ENCODE peak calls at places on chromosome 2, in four cellular contexts. One of them, this sample, is unnamed.

GRCh38 chr2:73050011-73050617 is 21.4 kb downstream of the SFXN5 start:
- DNase-seq in stomach: no peak
- DNase-seq in right atrium auricular region: no peak
- DNase-seq in WTC11: peak; percentile 66
- DNase-seq in this sample: no peak

GRCh38 chr2:128374001-128374710 is 55.5 kb upstream of the HS6ST1 start:
- DNase-seq in right atrium auricular region: no peak
- DNase-seq in stomach: peak; percentile 25
- DNase-seq in WTC11: peak; percentile 2
- DNase-seq in this sample: peak; percentile 58

GRCh38 chr2:217981084-217981730 is 21.6 kb downstream of the TNS1 start:
- DNase-seq in stomach: no peak
- DNase-seq in WTC11: no peak
- DNase-seq in right atrium auricular region: no peak
- DNase-seq in this sample: no peak

GRCh38 chr2:15756882-15757819 is 165.5 kb downstream of the DDX1 start:
- DNase-seq in stomach: no peak
- DNase-seq in WTC11: no peak
- DNase-seq in right atrium auricular region: no peak
- DNase-seq in this sample: peak; percentile 53

GRCh38 chr2:217289909-217290283 is 430.0 kb upstream of the TNP1 start:
- DNase-seq in right atrium auricular region: no peak
- DNase-seq in stomach: no peak
- DNase-seq in WTC11: no peak
- DNase-seq in this sample: no peak

GRCh38 chr2:187875271-187875670 is 321.0 kb upstream of the TFPI start:
- DNase-seq in WTC11: no peak
- DNase-seq in right atrium auricular region: no peak
- DNase-seq in stomach: no peak
- DNase-seq in this sample: no peak

GRCh38 chr2:179558010-179558911 is 293.6 kb upstream of the SESTD1 start:
- DNase-seq in WTC11: no peak
- DNase-seq in right atrium auricular region: no peak
- DNase-seq in stomach: no peak
- DNase-seq in this sample: no peak

GRCh38 chr2:121149384-121149783 is 135.6 kb downstream of the TFCP2L1 start:
- DNase-seq in right atrium auricular region: no peak
- DNase-seq in WTC11: no peak
- DNase-seq in stomach: no peak
- DNase-seq in this sample: no peak

GRCh38 chr2:309148-309969 is 21.5 kb upstream of the ALKAL2 start:
- DNase-seq in right atrium auricular region: no peak
- DNase-seq in stomach: no peak
- DNase-seq in WTC11: peak; percentile 53
- DNase-seq in this sample: no peak

GRCh38 chr2:26298638-26299393 is 47.1 kb upstream of the SELENOI start:
- DNase-seq in right atrium auricular region: peak; percentile 69
- DNase-seq in stomach: peak; percentile 69
- DNase-seq in WTC11: no peak
- DNase-seq in this sample: no peak

GRCh38 chr2:148720501-148720998 is 76.0 kb downstream of the EPC2 start:
- DNase-seq in right atrium auricular region: no peak
- DNase-seq in WTC11: no peak
- DNase-seq in stomach: peak; percentile 51
- DNase-seq in this sample: no peak

GRCh38 chr2:12931211-12931844 is 214.6 kb downstream of the TRIB2 start:
- DNase-seq in right atrium auricular region: no peak
- DNase-seq in WTC11: no peak
- DNase-seq in stomach: no peak
- DNase-seq in this sample: no peak

GRCh38 chr2:230879891-230880290 is 15.1 kb downstream of the ITM2C start:
- DNase-seq in right atrium auricular region: no peak
- DNase-seq in WTC11: no peak
- DNase-seq in stomach: no peak
- DNase-seq in this sample: no peak

GRCh38 chr2:226794077-226794670 is 5.4 kb downstream of the IRS1 start:
- DNase-seq in WTC11: no peak
- DNase-seq in stomach: no peak
- DNase-seq in right atrium auricular region: no peak
- DNase-seq in this sample: no peak

GRCh38 chr2:85266424-85267041 is 61.3 kb downstream of the TGOLN2 start:
- DNase-seq in WTC11: peak; percentile 85
- DNase-seq in right atrium auricular region: no peak
- DNase-seq in stomach: peak; percentile 86
- DNase-seq in this sample: no peak

GRCh38 chr2:233414777-233415570 is 60.7 kb downstream of the DGKD start:
- DNase-seq in WTC11: no peak
- DNase-seq in right atrium auricular region: no peak
- DNase-seq in stomach: peak; percentile 65
- DNase-seq in this sample: peak; percentile 53

GRCh38 chr2:67251741-67252140 is 145.4 kb upstream of the ETAA1 start:
- DNase-seq in WTC11: no peak
- DNase-seq in stomach: no peak
- DNase-seq in right atrium auricular region: no peak
- DNase-seq in this sample: no peak

GRCh38 chr2:195710407-195710806 is 53.4 kb downstream of the SLC39A10 start:
- DNase-seq in WTC11: no peak
- DNase-seq in right atrium auricular region: no peak
- DNase-seq in stomach: no peak
- DNase-seq in this sample: no peak

DNA sequence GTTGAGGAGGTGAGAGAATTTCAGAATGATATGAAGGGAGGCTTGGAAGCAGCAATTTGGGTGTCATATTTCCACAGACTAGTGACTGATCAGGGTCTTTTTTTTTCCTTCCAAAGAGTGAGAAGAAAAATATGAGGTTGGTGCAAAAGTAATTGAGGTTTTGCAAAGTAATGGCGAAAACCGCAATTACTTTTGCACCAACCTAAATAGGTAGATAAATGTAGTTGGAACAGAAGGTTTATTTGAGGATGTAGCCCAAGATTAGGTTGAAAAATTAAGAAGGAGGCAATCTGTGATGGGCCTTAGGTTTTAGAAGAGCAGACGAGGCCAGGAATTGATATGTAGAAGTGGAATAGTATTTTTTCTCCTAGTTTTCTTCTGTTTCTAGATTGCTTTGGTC is 7.8 kb upstream of the LTBP1 start:
- DNase-seq in WTC11: no peak
- DNase-seq in right atrium auricular region: no peak
- DNase-seq in stomach: no peak
- DNase-seq in this sample: no peak
- TF ChIP-seq CTCF in WTC11: no peak
- TF ChIP-seq CTCF in right atrium auricular region: no peak
- TF ChIP-seq CTCF in stomach: no peak
- TF ChIP-seq CTCF in this sample: no peak

DNA sequence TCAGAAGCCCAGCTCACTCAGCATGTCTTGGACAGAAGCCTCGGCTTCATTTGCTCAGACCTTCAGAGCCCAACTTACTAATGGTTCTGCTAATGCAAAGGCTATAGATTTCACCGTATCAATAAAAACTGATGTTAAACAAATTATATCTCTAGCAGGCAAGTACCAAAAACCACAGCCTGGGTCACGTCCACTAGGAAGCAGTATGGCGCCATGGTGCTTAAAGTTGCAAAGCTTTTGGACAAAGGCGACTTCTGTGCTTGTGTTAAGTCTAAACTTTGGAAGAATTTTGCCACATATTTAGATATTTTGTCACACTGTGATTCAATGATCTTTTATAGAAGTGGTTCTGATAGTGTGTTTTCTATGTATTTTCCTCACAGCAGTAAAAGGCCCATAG is 276.8 kb upstream of the PARD3B start:
- DNase-seq in stomach: no peak
- DNase-seq in right atrium auricular region: no peak
- DNase-seq in WTC11: no peak
- DNase-seq in this sample: no peak
- TF ChIP-seq CTCF in stomach: no peak
- TF ChIP-seq CTCF in right atrium auricular region: no peak
- TF ChIP-seq CTCF in WTC11: no peak
- TF ChIP-seq CTCF in this sample: peak; percentile 22

GRCh38 chr2:41204315-41204714 is 752.4 kb upstream of the SLC8A1 start:
- DNase-seq in right atrium auricular region: no peak
- DNase-seq in WTC11: no peak
- DNase-seq in stomach: no peak
- DNase-seq in this sample: no peak
- TF ChIP-seq CTCF in right atrium auricular region: no peak
- TF ChIP-seq CTCF in WTC11: no peak
- TF ChIP-seq CTCF in stomach: no peak
- TF ChIP-seq CTCF in this sample: no peak

GRCh38 chr2:201643216-201643651 is at the start of gene TMEM237:
- DNase-seq in WTC11: peak; percentile 40
- DNase-seq in stomach: peak; percentile 27
- DNase-seq in right atrium auricular region: no peak
- DNase-seq in this sample: no peak
- TF ChIP-seq CTCF in WTC11: no peak
- TF ChIP-seq CTCF in stomach: no peak
- TF ChIP-seq CTCF in right atrium auricular region: no peak
- TF ChIP-seq CTCF in this sample: no peak

DNA sequence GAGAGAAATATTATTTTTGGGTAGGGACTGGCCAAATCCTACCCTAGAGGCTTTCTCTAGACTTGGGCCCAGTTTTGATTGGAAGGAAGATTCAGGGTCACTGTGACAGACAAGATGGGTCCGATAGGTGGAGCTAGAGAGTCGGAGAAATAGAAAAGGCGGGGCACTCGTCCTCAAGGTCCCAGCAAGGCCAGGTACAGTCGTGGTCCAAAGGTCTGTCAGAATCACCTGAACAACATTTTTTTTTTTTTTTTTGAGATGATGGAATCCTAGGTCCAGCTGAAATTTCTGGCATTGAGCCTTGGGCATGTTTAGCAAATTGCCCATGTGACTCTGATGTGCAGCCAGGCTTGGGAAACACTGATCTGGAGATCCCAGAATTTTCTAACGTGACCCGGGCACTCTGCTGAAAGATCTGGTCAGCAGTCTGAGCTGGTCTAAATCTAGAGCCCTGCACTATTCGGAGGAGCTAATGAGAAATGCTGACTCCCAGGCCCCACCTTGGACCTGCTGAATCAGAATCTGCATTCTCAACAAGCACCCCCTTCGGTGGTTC is 23.0 kb upstream of the NTSR2 start:
- DNase-seq in WTC11: peak; percentile 67
- DNase-seq in right atrium auricular region: peak; percentile 78
- DNase-seq in stomach: peak; percentile 74
- DNase-seq in this sample: no peak
- TF ChIP-seq CTCF in WTC11: peak; percentile 71
- TF ChIP-seq CTCF in right atrium auricular region: peak; percentile 86
- TF ChIP-seq CTCF in stomach: peak; percentile 68
- TF ChIP-seq CTCF in this sample: peak; percentile 89

DNA sequence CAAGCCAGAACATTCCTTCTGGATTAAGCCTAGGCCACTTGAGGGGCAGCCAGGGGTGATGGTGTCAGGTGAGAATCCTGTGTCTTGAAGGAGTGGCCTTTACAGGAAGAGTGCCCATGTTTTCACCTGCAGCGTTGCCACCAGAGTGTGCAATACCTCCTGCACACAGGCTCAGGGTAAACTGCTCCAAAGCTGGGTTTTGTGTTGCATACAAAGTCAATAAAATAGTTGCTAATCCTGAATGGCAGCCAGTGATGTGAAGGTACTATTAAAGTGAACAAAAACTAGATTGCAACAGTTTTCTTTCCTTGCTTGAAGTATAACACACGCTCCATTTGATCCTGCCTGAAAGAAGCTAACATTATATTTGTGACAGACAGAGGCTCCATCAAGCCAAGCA is 64.4 kb upstream of the NRP2 start:
- DNase-seq in right atrium auricular region: no peak
- DNase-seq in stomach: no peak
- DNase-seq in WTC11: no peak
- DNase-seq in this sample: no peak
- TF ChIP-seq CTCF in right atrium auricular region: no peak
- TF ChIP-seq CTCF in stomach: no peak
- TF ChIP-seq CTCF in WTC11: no peak
- TF ChIP-seq CTCF in this sample: no peak

GRCh38 chr2:172614932-172615331 is 59.0 kb downstream of the PDK1 start:
- DNase-seq in WTC11: no peak
- DNase-seq in stomach: no peak
- DNase-seq in right atrium auricular region: no peak
- DNase-seq in this sample: no peak

GRCh38 chr2:172615862-172616261 is 60.0 kb downstream of the PDK1 start:
- DNase-seq in right atrium auricular region: no peak
- DNase-seq in stomach: no peak
- DNase-seq in WTC11: no peak
- DNase-seq in this sample: no peak

GRCh38 chr2:172613035-172613434 is 57.1 kb downstream of the PDK1 start:
- DNase-seq in WTC11: no peak
- DNase-seq in right atrium auricular region: no peak
- DNase-seq in stomach: no peak
- DNase-seq in this sample: no peak

GRCh38 chr2:172617115-172617514 is 61.2 kb downstream of the PDK1 start:
- DNase-seq in stomach: no peak
- DNase-seq in right atrium auricular region: no peak
- DNase-seq in WTC11: no peak
- DNase-seq in this sample: no peak

DNA sequence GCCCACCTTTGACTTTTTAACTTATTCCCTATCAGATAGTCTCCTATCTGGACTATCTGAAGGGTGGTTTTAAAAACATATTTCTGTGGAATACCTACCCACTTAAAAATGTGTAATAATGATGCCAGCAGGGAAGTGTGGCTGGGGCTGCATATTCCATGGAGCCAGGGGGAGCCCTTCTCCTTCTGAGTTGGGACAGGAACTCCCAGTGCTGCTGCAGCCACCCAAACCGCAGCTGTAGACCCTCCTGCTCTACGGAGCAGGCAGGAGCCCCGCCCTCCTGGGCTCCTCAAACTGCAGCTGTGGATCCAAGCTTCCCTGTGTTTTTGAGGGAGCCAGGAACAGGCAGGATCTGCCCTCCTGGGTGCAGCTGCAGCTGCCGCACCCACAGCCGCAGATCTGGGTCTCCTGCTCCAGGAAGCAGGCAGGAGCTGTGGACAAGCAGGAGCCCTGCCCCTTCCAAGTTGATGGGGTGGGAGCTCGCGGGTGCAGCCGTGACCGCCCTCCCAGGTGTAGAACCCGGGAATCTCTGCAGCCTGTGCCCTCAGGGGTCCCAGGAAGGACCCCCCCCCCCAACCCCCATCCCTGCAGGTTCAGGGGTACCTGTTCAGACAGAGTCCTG is 57.8 kb downstream of the PDK1 start:
- DNase-seq in WTC11: no peak
- DNase-seq in right atrium auricular region: no peak
- DNase-seq in stomach: no peak
- DNase-seq in this sample: no peak
- TF ChIP-seq CTCF in WTC11: no peak
- TF ChIP-seq CTCF in right atrium auricular region: no peak
- TF ChIP-seq CTCF in stomach: no peak
- TF ChIP-seq CTCF in this sample: no peak

GRCh38 chr2:20213651-20214565 is 11.0 kb downstream of the SDC1 start:
- DNase-seq in right atrium auricular region: no peak
- DNase-seq in stomach: no peak
- DNase-seq in WTC11: no peak
- DNase-seq in this sample: no peak
- TF ChIP-seq CTCF in right atrium auricular region: no peak
- TF ChIP-seq CTCF in stomach: no peak
- TF ChIP-seq CTCF in WTC11: no peak
- TF ChIP-seq CTCF in this sample: no peak

This sample was measured in type B pancreatic cell.